ENCODE peak calls at places on chromosomes 3 and 15, in five cellular contexts. H, N, U, B and V are unnamed samples.
A peak's percentile ranks its signal among the peaks of the same experiment; 100 is the strongest.

GRCh38 chr15:67077641-67078215 is 12.3 kb downstream of the SMAD3 start:
- DNase-seq in U (no peak), H (no peak), B (no peak), N (no peak), V (no peak)

GRCh38 chr15:49847937-49848823 is 227.3 kb downstream of the DTWD1 start:
- DNase-seq in N (no peak), U (no peak), H (peak; percentile 5), B (no peak), V (no peak)

GRCh38 chr3:22176911-22177310 is 425.9 kb upstream of the ZNF385D start:
- DNase-seq in U (no peak), H (no peak), N (no peak), B (no peak), V (no peak)

GRCh38 chr15:69117431-69117841 is 43.0 kb upstream of the GLCE start:
- DNase-seq in H (no peak), U (peak; percentile 85), N (peak; percentile 17), B (no peak), V (no peak)

GRCh38 chr3:123157209-123157597 is 44.5 kb upstream of the SEC22A start:
- DNase-seq in N (no peak), B (no peak), U (no peak), H (no peak), V (no peak)

GRCh38 chr15:94265009-94265408 is 33.6 kb downstream of the MCTP2 start:
- DNase-seq in B (no peak), N (no peak), H (no peak), U (no peak), V (no peak)

GRCh38 chr15:33022629-33023028 is 171.9 kb downstream of the FMN1 start:
- DNase-seq in N (peak; percentile 47), U (no peak), H (peak; percentile 31), B (no peak), V (no peak)

GRCh38 chr3:150605998-150606641 is 3.0 kb downstream of the SELENOT start:
- DNase-seq in N (no peak), U (no peak), B (no peak), H (no peak), V (no peak)

GRCh38 chr3:160050019-160050418 is 61.4 kb downstream of the IL12A start:
- DNase-seq in U (no peak), B (no peak), H (no peak), N (no peak), V (no peak)

GRCh38 chr3:40631341-40631995 is 106.7 kb downstream of the ZNF621 start:
- DNase-seq in B (no peak), U (no peak), N (no peak), H (no peak), V (no peak)

GRCh38 chr3:159964166-159964973 is 24.3 kb upstream of the IL12A start:
- DNase-seq in U (no peak), B (no peak), N (no peak), H (peak; percentile 62), V (no peak)

GRCh38 chr15:76151599-76151974 is 91.8 kb downstream of the TMEM266 start:
- DNase-seq in B (no peak), H (no peak), N (no peak), U (no peak), V (no peak)

GRCh38 chr15:27165590-27165989 is 194.6 kb downstream of the GABRG3 start:
- DNase-seq in U (no peak), H (no peak), B (no peak), N (no peak), V (no peak)

GRCh38 chr15:52735231-52736089 is 54.7 kb downstream of the ONECUT1 start:
- DNase-seq in U (peak; percentile 31), N (peak; percentile 73), B (peak; percentile 61), H (peak; percentile 66), V (peak; percentile 79)

GRCh38 chr3:187051724-187052364 is 87.5 kb downstream of the RPL39L start:
- DNase-seq in H (no peak), B (no peak), U (no peak), N (no peak), V (no peak)

GRCh38 chr15:101380146-101380545 is 85.1 kb upstream of the SNRPA1 start:
- DNase-seq in U (no peak), N (no peak), B (no peak), H (no peak), V (no peak)

GRCh38 chr3:151395806-151396205 is 11.3 kb upstream of the P2RY12 start:
- DNase-seq in N (no peak), B (no peak), H (peak; percentile 3), U (no peak), V (no peak)

GRCh38 chr15:80645494-80646065 is 49.5 kb upstream of the ABHD17C start:
- DNase-seq in N (no peak), U (no peak), H (no peak), B (no peak), V (no peak)

GRCh38 chr3:103052236-103052830 is 617.5 kb downstream of the ZPLD1 start:
- DNase-seq in H (no peak), U (no peak), N (no peak), B (no peak), V (no peak)

GRCh38 chr3:185807455-185808068 is 17.3 kb downstream of the IGF2BP2 start:
- DNase-seq in B (no peak), N (no peak), U (no peak), H (no peak), V (no peak)

GRCh38 chr3:66470956-66471686 is 29.7 kb downstream of the LRIG1 start:
- DNase-seq in N (no peak), H (no peak), B (no peak), U (no peak), V (no peak)

GRCh38 chr3:15336057-15336456 is 3.7 kb upstream of the SH3BP5 start:
- DNase-seq in H (no peak), N (no peak), U (no peak), B (no peak), V (no peak)

GRCh38 chr3:81692766-81693165 is 68.7 kb downstream of the GBE1 start:
- DNase-seq in U (no peak), H (no peak), N (no peak), B (no peak), V (no peak)

GRCh38 chr3:44321335-44321734 is 17.2 kb upstream of the TCAIM start:
- DNase-seq in H (no peak), U (no peak), B (no peak), N (no peak), V (no peak)

GRCh38 chr3:156459434-156459833 is 95.5 kb downstream of the SSR3 start:
- DNase-seq in B (no peak), H (no peak), U (no peak), N (no peak), V (no peak)

GRCh38 chr3:184769771-184770170 is 42.2 kb upstream of the VPS8 start:
- DNase-seq in H (no peak), N (no peak), B (no peak), U (no peak), V (no peak)